ENCODE peak calls at places on chromosomes 13 and 19, in nine cellular contexts. One of them, this sample, is unnamed.

GRCh38 chr13:74206061-74206561 is 71.9 kb upstream of the KLF12 start:
- DNase-seq in left lung: no peak
- DNase-seq in right cardiac atrium: no peak
- DNase-seq in psoas muscle: no peak
- DNase-seq in CD8-positive, alpha-beta memory T cell: no peak
- DNase-seq in mesendoderm: peak; percentile 40
- DNase-seq in SJCRH30: peak; percentile 22
- DNase-seq in CD4-positive, alpha-beta memory T cell: no peak
- DNase-seq in aorta: no peak
- DNase-seq in this sample: no peak

GRCh38 chr19:41554902-41555301 is 21.1 kb upstream of the CEACAM21 start:
- DNase-seq in left lung: no peak
- DNase-seq in right cardiac atrium: no peak
- DNase-seq in psoas muscle: no peak
- DNase-seq in CD8-positive, alpha-beta memory T cell: no peak
- DNase-seq in mesendoderm: no peak
- DNase-seq in SJCRH30: no peak
- DNase-seq in CD4-positive, alpha-beta memory T cell: peak; percentile 72
- DNase-seq in aorta: no peak
- DNase-seq in this sample: peak; percentile 38

GRCh38 chr13:50589139-50589538 is 254.4 kb downstream of the DLEU7 start:
- DNase-seq in left lung: no peak
- DNase-seq in right cardiac atrium: no peak
- DNase-seq in psoas muscle: no peak
- DNase-seq in CD8-positive, alpha-beta memory T cell: no peak
- DNase-seq in mesendoderm: no peak
- DNase-seq in SJCRH30: no peak
- DNase-seq in CD4-positive, alpha-beta memory T cell: no peak
- DNase-seq in aorta: peak; percentile 70
- DNase-seq in this sample: no peak

GRCh38 chr13:35979378-35979911 is 151.7 kb downstream of the DCLK1 start:
- DNase-seq in left lung: peak; percentile 71
- DNase-seq in right cardiac atrium: peak; percentile 87
- DNase-seq in psoas muscle: peak; percentile 81
- DNase-seq in CD8-positive, alpha-beta memory T cell: no peak
- DNase-seq in mesendoderm: peak; percentile 39
- DNase-seq in SJCRH30: peak; percentile 26
- DNase-seq in CD4-positive, alpha-beta memory T cell: no peak
- DNase-seq in aorta: peak; percentile 84
- DNase-seq in this sample: peak; percentile 92

GRCh38 chr19:2032296-2032941 is 16.9 kb upstream of the BTBD2 start:
- DNase-seq in left lung: peak; percentile 97
- DNase-seq in right cardiac atrium: peak; percentile 98
- DNase-seq in psoas muscle: peak; percentile 99
- DNase-seq in CD8-positive, alpha-beta memory T cell: no peak
- DNase-seq in mesendoderm: no peak
- DNase-seq in SJCRH30: peak; percentile 87
- DNase-seq in CD4-positive, alpha-beta memory T cell: peak; percentile 39
- DNase-seq in aorta: peak; percentile 98
- DNase-seq in this sample: peak; percentile 97

GRCh38 chr13:96460571-96460970 is 370.7 kb downstream of the HS6ST3 start:
- DNase-seq in left lung: no peak
- DNase-seq in right cardiac atrium: peak; percentile 44
- DNase-seq in psoas muscle: no peak
- DNase-seq in CD8-positive, alpha-beta memory T cell: no peak
- DNase-seq in mesendoderm: no peak
- DNase-seq in SJCRH30: no peak
- DNase-seq in CD4-positive, alpha-beta memory T cell: no peak
- DNase-seq in aorta: no peak
- DNase-seq in this sample: no peak

GRCh38 chr13:108302279-108302678 is 32.8 kb downstream of the TNFSF13B start:
- DNase-seq in left lung: no peak
- DNase-seq in right cardiac atrium: no peak
- DNase-seq in psoas muscle: no peak
- DNase-seq in CD8-positive, alpha-beta memory T cell: no peak
- DNase-seq in mesendoderm: peak; percentile 77
- DNase-seq in SJCRH30: no peak
- DNase-seq in CD4-positive, alpha-beta memory T cell: no peak
- DNase-seq in aorta: no peak
- DNase-seq in this sample: no peak

GRCh38 chr13:37187110-37187509 is 81.6 kb upstream of the CSNK1A1L start:
- DNase-seq in left lung: no peak
- DNase-seq in right cardiac atrium: no peak
- DNase-seq in psoas muscle: no peak
- DNase-seq in CD8-positive, alpha-beta memory T cell: no peak
- DNase-seq in mesendoderm: no peak
- DNase-seq in SJCRH30: no peak
- DNase-seq in CD4-positive, alpha-beta memory T cell: no peak
- DNase-seq in aorta: no peak
- DNase-seq in this sample: no peak

GRCh38 chr13:48579167-48579918 is 46.5 kb upstream of the RCBTB2 start:
- DNase-seq in left lung: no peak
- DNase-seq in right cardiac atrium: no peak
- DNase-seq in psoas muscle: no peak
- DNase-seq in CD8-positive, alpha-beta memory T cell: no peak
- DNase-seq in mesendoderm: peak; percentile 32
- DNase-seq in SJCRH30: no peak
- DNase-seq in CD4-positive, alpha-beta memory T cell: no peak
- DNase-seq in aorta: no peak
- DNase-seq in this sample: no peak

GRCh38 chr13:97485328-97485727 is 51.4 kb downstream of the RAP2A start:
- DNase-seq in left lung: no peak
- DNase-seq in right cardiac atrium: no peak
- DNase-seq in psoas muscle: no peak
- DNase-seq in CD8-positive, alpha-beta memory T cell: no peak
- DNase-seq in mesendoderm: no peak
- DNase-seq in SJCRH30: no peak
- DNase-seq in CD4-positive, alpha-beta memory T cell: no peak
- DNase-seq in aorta: no peak
- DNase-seq in this sample: no peak

GRCh38 chr13:96338030-96338429 is 248.1 kb downstream of the HS6ST3 start:
- DNase-seq in left lung: no peak
- DNase-seq in right cardiac atrium: no peak
- DNase-seq in psoas muscle: no peak
- DNase-seq in CD8-positive, alpha-beta memory T cell: no peak
- DNase-seq in mesendoderm: no peak
- DNase-seq in SJCRH30: no peak
- DNase-seq in CD4-positive, alpha-beta memory T cell: no peak
- DNase-seq in aorta: no peak
- DNase-seq in this sample: no peak

GRCh38 chr19:51702103-51702753 is 9.1 kb downstream of the SPACA6 start:
- DNase-seq in left lung: peak; percentile 80
- DNase-seq in right cardiac atrium: peak; percentile 95
- DNase-seq in psoas muscle: peak; percentile 86
- DNase-seq in CD8-positive, alpha-beta memory T cell: no peak
- DNase-seq in mesendoderm: peak; percentile 93
- DNase-seq in SJCRH30: no peak
- DNase-seq in CD4-positive, alpha-beta memory T cell: peak; percentile 43
- DNase-seq in aorta: peak; percentile 84
- DNase-seq in this sample: peak; percentile 89

GRCh38 chr19:45805719-45806118 is 9.4 kb downstream of the RSPH6A start:
- DNase-seq in left lung: no peak
- DNase-seq in right cardiac atrium: no peak
- DNase-seq in psoas muscle: no peak
- DNase-seq in CD8-positive, alpha-beta memory T cell: no peak
- DNase-seq in mesendoderm: no peak
- DNase-seq in SJCRH30: no peak
- DNase-seq in CD4-positive, alpha-beta memory T cell: no peak
- DNase-seq in aorta: no peak
- DNase-seq in this sample: no peak

GRCh38 chr19:34461375-34462100 is 20.0 kb upstream of the WTIP start:
- DNase-seq in left lung: no peak
- DNase-seq in right cardiac atrium: no peak
- DNase-seq in psoas muscle: no peak
- DNase-seq in CD8-positive, alpha-beta memory T cell: no peak
- DNase-seq in mesendoderm: no peak
- DNase-seq in SJCRH30: no peak
- DNase-seq in CD4-positive, alpha-beta memory T cell: no peak
- DNase-seq in aorta: no peak
- DNase-seq in this sample: no peak

GRCh38 chr13:79973533-79973963 is 367.4 kb downstream of the SPRY2 start:
- DNase-seq in left lung: no peak
- DNase-seq in right cardiac atrium: peak; percentile 30
- DNase-seq in psoas muscle: no peak
- DNase-seq in CD8-positive, alpha-beta memory T cell: no peak
- DNase-seq in mesendoderm: peak; percentile 47
- DNase-seq in SJCRH30: peak; percentile 11
- DNase-seq in CD4-positive, alpha-beta memory T cell: no peak
- DNase-seq in aorta: no peak
- DNase-seq in this sample: no peak

GRCh38 chr19:2049741-2050348 is 1.2 kb downstream of the MKNK2 start:
- DNase-seq in left lung: peak; percentile 92
- DNase-seq in right cardiac atrium: peak; percentile 91
- DNase-seq in psoas muscle: peak; percentile 93
- DNase-seq in CD8-positive, alpha-beta memory T cell: peak; percentile 34
- DNase-seq in mesendoderm: peak; percentile 72
- DNase-seq in SJCRH30: peak; percentile 58
- DNase-seq in CD4-positive, alpha-beta memory T cell: peak; percentile 69
- DNase-seq in aorta: peak; percentile 82
- DNase-seq in this sample: peak; percentile 92

GRCh38 chr19:29687244-29687896 is 22.1 kb downstream of the PLEKHF1 start:
- DNase-seq in left lung: peak; percentile 70
- DNase-seq in right cardiac atrium: peak; percentile 56
- DNase-seq in psoas muscle: peak; percentile 90
- DNase-seq in CD8-positive, alpha-beta memory T cell: no peak
- DNase-seq in mesendoderm: no peak
- DNase-seq in SJCRH30: peak; percentile 62
- DNase-seq in CD4-positive, alpha-beta memory T cell: no peak
- DNase-seq in aorta: peak; percentile 82
- DNase-seq in this sample: peak; percentile 83

GRCh38 chr13:74289861-74290260 is 155.7 kb upstream of the KLF12 start:
- DNase-seq in left lung: no peak
- DNase-seq in right cardiac atrium: no peak
- DNase-seq in psoas muscle: no peak
- DNase-seq in CD8-positive, alpha-beta memory T cell: no peak
- DNase-seq in mesendoderm: no peak
- DNase-seq in SJCRH30: peak; percentile 5
- DNase-seq in CD4-positive, alpha-beta memory T cell: no peak
- DNase-seq in aorta: no peak
- DNase-seq in this sample: no peak

GRCh38 chr13:48397744-48398143 is 15.2 kb downstream of the LPAR6 start:
- DNase-seq in left lung: no peak
- DNase-seq in right cardiac atrium: no peak
- DNase-seq in psoas muscle: no peak
- DNase-seq in CD8-positive, alpha-beta memory T cell: no peak
- DNase-seq in mesendoderm: no peak
- DNase-seq in SJCRH30: no peak
- DNase-seq in CD4-positive, alpha-beta memory T cell: no peak
- DNase-seq in aorta: no peak
- DNase-seq in this sample: no peak

GRCh38 chr19:31289976-31290375 is 59.3 kb downstream of the TSHZ3 start:
- DNase-seq in left lung: peak; percentile 10
- DNase-seq in right cardiac atrium: no peak
- DNase-seq in psoas muscle: no peak
- DNase-seq in CD8-positive, alpha-beta memory T cell: no peak
- DNase-seq in mesendoderm: no peak
- DNase-seq in SJCRH30: peak; percentile 24
- DNase-seq in CD4-positive, alpha-beta memory T cell: no peak
- DNase-seq in aorta: no peak
- DNase-seq in this sample: no peak

GRCh38 chr13:29849071-29849541 is 1.3 kb downstream of the UBL3 start:
- DNase-seq in left lung: no peak
- DNase-seq in right cardiac atrium: peak; percentile 43
- DNase-seq in psoas muscle: no peak
- DNase-seq in CD8-positive, alpha-beta memory T cell: peak; percentile 21
- DNase-seq in mesendoderm: peak; percentile 46
- DNase-seq in SJCRH30: peak; percentile 33
- DNase-seq in CD4-positive, alpha-beta memory T cell: peak; percentile 57
- DNase-seq in aorta: peak; percentile 53
- DNase-seq in this sample: no peak
- H3K27ac ChIP-seq in left lung: peak overlapping the region; percentile 99
- H3K27ac ChIP-seq in right cardiac atrium: peak overlapping the region; percentile 98
- H3K27ac ChIP-seq in psoas muscle: peak overlapping the region; percentile 99
- H3K27ac ChIP-seq in CD8-positive, alpha-beta memory T cell: peak overlapping the region; percentile 90
- H3K27ac ChIP-seq in mesendoderm: no peak overlapping the region
- H3K27ac ChIP-seq in SJCRH30: peak overlapping the region; percentile 84
- H3K27ac ChIP-seq in CD4-positive, alpha-beta memory T cell: peak overlapping the region; percentile 94
- H3K27ac ChIP-seq in aorta: peak overlapping the region; percentile 86
- H3K27ac ChIP-seq in this sample: peak overlapping the region; percentile 100

DNA sequence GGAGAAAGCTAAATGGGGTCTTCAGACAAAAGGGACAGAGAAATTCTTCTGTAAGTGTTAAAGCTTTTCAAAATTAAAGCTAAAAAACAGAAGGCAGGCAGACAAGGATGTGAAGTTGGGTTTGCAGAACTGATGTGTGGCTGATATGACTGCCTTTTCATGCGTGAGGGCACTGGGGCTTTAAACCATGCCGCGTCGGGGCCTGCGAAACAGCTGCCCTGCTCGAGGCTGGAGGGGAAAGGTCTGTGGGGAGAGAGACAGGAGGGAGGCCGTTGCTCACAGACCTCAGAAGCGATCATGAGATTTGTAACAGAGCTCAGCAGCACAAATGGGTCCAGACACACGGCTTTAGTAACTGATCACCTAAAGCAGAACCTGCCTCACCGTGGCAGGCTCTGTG is 23.5 kb downstream of the CAPS start:
- DNase-seq in left lung: no peak
- DNase-seq in right cardiac atrium: peak; percentile 13
- DNase-seq in psoas muscle: no peak
- DNase-seq in CD8-positive, alpha-beta memory T cell: no peak
- DNase-seq in mesendoderm: no peak
- DNase-seq in SJCRH30: no peak
- DNase-seq in CD4-positive, alpha-beta memory T cell: no peak
- DNase-seq in aorta: no peak
- DNase-seq in this sample: no peak
- H3K4me1 ChIP-seq in left lung: peaks cover 9% of the 10 kb centered on the region
- H3K4me1 ChIP-seq in right cardiac atrium: peaks cover 7% of the 10 kb centered on the region
- H3K4me1 ChIP-seq in psoas muscle: peaks cover 13% of the 10 kb centered on the region
- H3K4me1 ChIP-seq in CD8-positive, alpha-beta memory T cell: no peaks in the 10 kb centered on the region
- H3K4me1 ChIP-seq in mesendoderm: no peaks in the 10 kb centered on the region
- H3K4me1 ChIP-seq in SJCRH30: no peaks in the 10 kb centered on the region
- H3K4me1 ChIP-seq in CD4-positive, alpha-beta memory T cell: no peaks in the 10 kb centered on the region
- H3K4me1 ChIP-seq in aorta: no peaks in the 10 kb centered on the region
- H3K4me1 ChIP-seq in this sample: no peaks in the 10 kb centered on the region

DNA sequence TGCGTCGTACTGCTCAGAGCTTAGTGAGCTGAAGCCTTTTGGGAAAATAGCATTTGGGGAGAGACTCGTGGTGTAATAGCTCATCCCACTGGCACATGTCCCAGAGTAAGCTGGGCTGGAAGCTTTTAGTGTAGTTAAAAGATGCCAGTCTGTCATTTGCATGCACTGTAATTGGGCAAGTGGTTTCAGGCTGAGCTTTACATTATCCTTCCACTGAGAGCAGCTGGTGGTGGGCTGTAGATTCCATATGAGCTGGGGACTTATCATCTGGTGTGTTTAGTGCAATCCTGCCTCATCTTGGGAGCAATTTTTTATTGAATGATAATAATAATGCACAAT is 69.9 kb downstream of the LRCH1 start:
- DNase-seq in left lung: no peak
- DNase-seq in right cardiac atrium: peak; percentile 56
- DNase-seq in psoas muscle: no peak
- DNase-seq in CD8-positive, alpha-beta memory T cell: no peak
- DNase-seq in mesendoderm: no peak
- DNase-seq in SJCRH30: peak; percentile 66
- DNase-seq in CD4-positive, alpha-beta memory T cell: no peak
- DNase-seq in aorta: peak; percentile 53
- DNase-seq in this sample: no peak
- H3K4me3 ChIP-seq in left lung: no peak overlapping the region
- H3K4me3 ChIP-seq in right cardiac atrium: no peak overlapping the region
- H3K4me3 ChIP-seq in psoas muscle: no peak overlapping the region
- H3K4me3 ChIP-seq in CD8-positive, alpha-beta memory T cell: no peak overlapping the region
- H3K4me3 ChIP-seq in mesendoderm: no peak overlapping the region
- H3K4me3 ChIP-seq in SJCRH30: no peak overlapping the region
- H3K4me3 ChIP-seq in CD4-positive, alpha-beta memory T cell: no peak overlapping the region
- H3K4me3 ChIP-seq in aorta: no peak overlapping the region
- H3K4me3 ChIP-seq in this sample: no peak overlapping the region

GRCh38 chr13:45243072-45243471 is 42.2 kb upstream of the KCTD4 start:
- DNase-seq in left lung: no peak
- DNase-seq in right cardiac atrium: no peak
- DNase-seq in psoas muscle: no peak
- DNase-seq in CD8-positive, alpha-beta memory T cell: no peak
- DNase-seq in mesendoderm: no peak
- DNase-seq in SJCRH30: no peak
- DNase-seq in CD4-positive, alpha-beta memory T cell: no peak
- DNase-seq in aorta: no peak
- DNase-seq in this sample: no peak
- H3K27ac ChIP-seq in left lung: no peak overlapping the region
- H3K27ac ChIP-seq in right cardiac atrium: no peak overlapping the region
- H3K27ac ChIP-seq in psoas muscle: peak overlapping the region; percentile 40
- H3K27ac ChIP-seq in CD8-positive, alpha-beta memory T cell: no peak overlapping the region
- H3K27ac ChIP-seq in mesendoderm: no peak overlapping the region
- H3K27ac ChIP-seq in SJCRH30: no peak overlapping the region
- H3K27ac ChIP-seq in CD4-positive, alpha-beta memory T cell: no peak overlapping the region
- H3K27ac ChIP-seq in aorta: no peak overlapping the region
- H3K27ac ChIP-seq in this sample: no peak overlapping the region